ENCODE peak calls at places on chromosomes 11 and 22, in ten cellular contexts. I is IMR-90; A is GM23248; P is adrenal gland; O is tibial artery; V is MM.1S; J is SJSA1; M is mammary epithelial cell; Q is right lobe of liver; Y is CD8-positive, alpha-beta memory T cell. S is an unnamed sample.

GRCh38 chr11:44309483-44310197 is at the start of gene ALX4:
- DNase-seq in I (no peak), A (peak; percentile 43), P (no peak), O (no peak), V (no peak), J (peak; percentile 94), M (peak; percentile 43), Q (no peak), Y (no peak), S (no peak)

GRCh38 chr11:11728371-11728770 is 106.6 kb upstream of the GALNT18 start:
- DNase-seq in I (no peak), A (no peak), P (no peak), O (no peak), V (no peak), J (no peak), M (no peak), Q (no peak), Y (no peak), S (no peak)

GRCh38 chr11:70481625-70482528 is 83.5 kb downstream of the CTTN start:
- DNase-seq in I (peak; percentile 63), A (peak; percentile 71), P (peak; percentile 94), O (no peak), V (no peak), J (no peak), M (peak; percentile 69), Q (peak; percentile 84), Y (no peak), S (no peak)

GRCh38 chr11:827146-827860 is 416 bp upstream of the CRACR2B start:
- DNase-seq in I (no peak), A (no peak), P (no peak), O (no peak), V (peak; percentile 60), J (no peak), M (no peak), Q (no peak), Y (no peak), S (no peak)

GRCh38 chr11:35418847-35419712 is at the start of gene SLC1A2:
- DNase-seq in I (peak; percentile 19), A (peak; percentile 71), P (no peak), O (no peak), V (peak; percentile 28), J (no peak), M (no peak), Q (no peak), Y (no peak), S (peak; percentile 18)

GRCh38 chr11:303359-303758 is 4.0 kb upstream of the IFITM5 start:
- DNase-seq in I (no peak), A (no peak), P (no peak), O (no peak), V (no peak), J (no peak), M (no peak), Q (no peak), Y (no peak), S (no peak)

GRCh38 chr11:23556163-23556750 is 696.0 kb upstream of the CCDC179 start:
- DNase-seq in I (no peak), A (no peak), P (no peak), O (no peak), V (no peak), J (no peak), M (no peak), Q (no peak), Y (no peak), S (no peak)

GRCh38 chr22:23079814-23080521 is 9.6 kb downstream of the GNAZ start:
- DNase-seq in I (no peak), A (no peak), P (peak; percentile 84), O (no peak), V (no peak), J (no peak), M (no peak), Q (no peak), Y (no peak), S (no peak)

GRCh38 chr22:49807780-49808708 is 19.6 kb downstream of the BRD1 start:
- DNase-seq in I (no peak), A (no peak), P (no peak), O (no peak), V (no peak), J (no peak), M (no peak), Q (no peak), Y (peak; percentile 71), S (no peak)

GRCh38 chr11:69260622-69261021 is 33.3 kb upstream of the MYEOV start:
- DNase-seq in I (no peak), A (no peak), P (no peak), O (no peak), V (no peak), J (no peak), M (no peak), Q (no peak), Y (no peak), S (no peak)

GRCh38 chr11:10487002-10487647 is 32.1 kb downstream of the AMPD3 start:
- DNase-seq in I (no peak), A (no peak), P (peak; percentile 35), O (peak; percentile 7), V (no peak), J (peak; percentile 25), M (no peak), Q (peak; percentile 34), Y (no peak), S (no peak)

GRCh38 chr11:2797181-2797711 is 88.3 kb downstream of the CDKN1C start:
- DNase-seq in I (no peak), A (no peak), P (peak; percentile 49), O (peak; percentile 13), V (no peak), J (peak; percentile 51), M (peak; percentile 12), Q (peak; percentile 43), Y (no peak), S (peak; percentile 13)

GRCh38 chr22:36546092-36546804 is 17.3 kb upstream of the EIF3D start:
- DNase-seq in I (peak; percentile 62), A (peak; percentile 74), P (peak; percentile 67), O (peak; percentile 32), V (peak; percentile 24), J (peak; percentile 70), M (no peak), Q (no peak), Y (no peak), S (no peak)

GRCh38 chr22:17931400-17931825 is 92.9 kb downstream of the MICAL3 start:
- DNase-seq in I (no peak), A (peak; percentile 57), P (peak; percentile 89), O (no peak), V (no peak), J (no peak), M (no peak), Q (peak; percentile 83), Y (no peak), S (peak; percentile 17)

GRCh38 chr11:111581341-111581740 is 20.9 kb upstream of the SIK2 start:
- DNase-seq in I (no peak), A (no peak), P (no peak), O (no peak), V (no peak), J (peak; percentile 80), M (no peak), Q (no peak), Y (no peak), S (no peak)
- H3K4me1 ChIP-seq in I (peaks cover 6% of the 10 kb centered on the region), A (peaks cover 11% of the 10 kb centered on the region), P (no peaks in the 10 kb centered on the region), O (no peaks in the 10 kb centered on the region), V (peaks cover 4% of the 10 kb centered on the region), J (peaks cover 43% of the 10 kb centered on the region), M (peaks cover 9% of the 10 kb centered on the region), Q (no peaks in the 10 kb centered on the region), Y (no peaks in the 10 kb centered on the region), S (no peaks in the 10 kb centered on the region)

GRCh38 chr11:8911040-8911823 is at the start of gene AKIP1:
- DNase-seq in I (peak; percentile 94), A (peak; percentile 96), P (peak; percentile 96), O (peak; percentile 95), V (peak; percentile 88), J (peak; percentile 90), M (peak; percentile 91), Q (peak; percentile 97), Y (peak; percentile 83), S (peak; percentile 96)
- H3K4me1 ChIP-seq in I (peaks cover 11% of the 10 kb centered on the region), A (peaks cover 37% of the 10 kb centered on the region), P (no peaks in the 10 kb centered on the region), O (peaks cover 19% of the 10 kb centered on the region), V (peaks cover 14% of the 10 kb centered on the region), J (peaks cover 14% of the 10 kb centered on the region), M (peaks cover 40% of the 10 kb centered on the region), Q (peaks cover 5% of the 10 kb centered on the region), Y (peaks cover 23% of the 10 kb centered on the region), S (peaks cover 8% of the 10 kb centered on the region)

GRCh38 chr11:60845338-60845737 is 3.4 kb downstream of the CCDC86 start:
- DNase-seq in I (no peak), A (no peak), P (no peak), O (no peak), V (no peak), J (no peak), M (no peak), Q (no peak), Y (no peak), S (no peak)

GRCh38 chr11:60849641-60850520 is 5.9 kb downstream of the PTGDR2 start:
- DNase-seq in I (no peak), A (no peak), P (no peak), O (no peak), V (no peak), J (no peak), M (no peak), Q (no peak), Y (no peak), S (no peak)

GRCh38 chr11:60848714-60849151 is 6.8 kb downstream of the CCDC86 start:
- DNase-seq in I (no peak), A (no peak), P (no peak), O (no peak), V (no peak), J (no peak), M (no peak), Q (no peak), Y (no peak), S (no peak)

GRCh38 chr11:60847281-60847680 is 5.4 kb downstream of the CCDC86 start:
- DNase-seq in I (no peak), A (no peak), P (no peak), O (no peak), V (no peak), J (no peak), M (no peak), Q (no peak), Y (no peak), S (no peak)

DNA sequence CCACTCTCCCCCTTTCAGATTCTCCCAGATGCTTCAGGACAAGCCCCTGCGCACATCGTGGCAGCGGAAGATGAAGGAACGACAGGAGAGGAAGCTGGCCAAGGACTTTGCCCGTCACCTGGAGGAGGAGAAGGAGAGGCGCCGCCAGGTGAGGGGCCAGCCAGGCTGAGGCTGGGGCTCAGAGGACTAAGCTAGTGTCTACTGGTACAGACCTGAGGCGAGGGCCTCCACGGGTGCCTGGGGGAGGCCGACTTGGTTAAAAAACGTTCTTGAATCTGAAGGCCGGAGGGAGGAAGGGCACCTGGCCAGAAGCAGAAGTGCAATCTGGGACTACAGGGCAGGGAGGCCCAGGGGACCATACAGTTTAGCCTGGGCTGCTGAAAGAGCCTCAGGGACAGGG is 6.0 kb downstream of the CCDC86 start:
- DNase-seq in I (no peak), A (no peak), P (no peak), O (no peak), V (no peak), J (no peak), M (no peak), Q (no peak), Y (no peak), S (no peak)
- H3K4me1 ChIP-seq in I (peaks cover 14% of the 10 kb centered on the region), A (peaks cover 21% of the 10 kb centered on the region), P (peaks cover 14% of the 10 kb centered on the region), O (peaks cover 18% of the 10 kb centered on the region), V (peaks cover 10% of the 10 kb centered on the region), J (peaks cover 16% of the 10 kb centered on the region), M (peaks cover 16% of the 10 kb centered on the region), Q (peaks cover 15% of the 10 kb centered on the region), Y (peaks cover 22% of the 10 kb centered on the region), S (no peaks in the 10 kb centered on the region)

DNA sequence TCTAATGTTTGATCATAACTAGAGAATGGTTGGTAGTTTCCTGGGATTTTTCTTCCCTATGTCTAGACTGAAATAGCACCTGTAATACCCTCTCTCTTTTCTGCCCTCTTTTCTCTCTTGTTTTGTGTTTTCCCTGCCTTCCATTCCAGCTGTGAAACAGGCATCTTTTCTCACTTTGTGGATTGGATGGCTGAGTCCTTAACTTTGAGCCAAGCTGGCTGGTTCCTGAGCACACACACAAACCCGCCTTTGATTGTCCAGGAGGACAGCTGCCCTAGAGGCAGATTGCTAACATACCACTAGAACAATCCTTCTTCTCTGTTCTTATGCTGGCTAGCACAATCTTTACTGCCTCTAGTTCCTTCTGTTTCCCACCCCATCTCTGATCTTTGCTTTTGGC is 17.7 kb downstream of the CTNND1 start:
- DNase-seq in I (peak; percentile 63), A (peak; percentile 76), P (no peak), O (no peak), V (no peak), J (peak; percentile 59), M (peak; percentile 75), Q (no peak), Y (no peak), S (no peak)
- H3K4me1 ChIP-seq in I (peaks cover 31% of the 10 kb centered on the region), A (peaks cover 51% of the 10 kb centered on the region), P (peaks cover 61% of the 10 kb centered on the region), O (peaks cover 67% of the 10 kb centered on the region), V (no peaks in the 10 kb centered on the region), J (peaks cover 62% of the 10 kb centered on the region), M (peaks cover 78% of the 10 kb centered on the region), Q (peaks cover 85% of the 10 kb centered on the region), Y (no peaks in the 10 kb centered on the region), S (peaks cover 37% of the 10 kb centered on the region)